ENCODE peak calls at places on chromosome 7, in eight cellular contexts. M is HCT116, I is uterus, B is body of pancreas, T is heart left ventricle, R is transverse colon, V is left ventricle myocardium inferior, G is esophagus squamous epithelium. W is an unnamed sample. For H3K4me1 and H3K27me3, the result is how much of the 10 kb centered on the place peaks cover.

GRCh38 chr7:85125160-85125559 is 61.7 kb downstream of the SEMA3D start:
- DNase-seq in M (no peak), I (no peak), B (no peak), T (no peak), R (no peak), V (no peak), G (no peak), W (no peak)

GRCh38 chr7:105187302-105188169 is 173.5 kb downstream of the KMT2E start:
- DNase-seq in M (no peak), I (no peak), B (no peak), T (no peak), R (no peak), V (no peak), G (no peak), W (no peak)

GRCh38 chr7:81180573-81180972 is 261.7 kb upstream of the SEMA3C start:
- DNase-seq in M (no peak), I (no peak), B (no peak), T (no peak), R (no peak), V (no peak), G (no peak), W (no peak)

GRCh38 chr7:52355059-52355458 is 680.4 kb upstream of the POM121L12 start:
- DNase-seq in M (no peak), I (no peak), B (no peak), T (no peak), R (no peak), V (no peak), G (no peak), W (no peak)

GRCh38 chr7:8190121-8190895 is 71.7 kb downstream of the ICA1 start:
- DNase-seq in M (peak), I (no peak), B (peak), T (no peak), R (peak), V (no peak), G (no peak), W (no peak)

GRCh38 chr7:18020138-18020715 is 7.4 kb downstream of the PRPS1L1 start:
- DNase-seq in M (no peak), I (no peak), B (no peak), T (peak), R (no peak), V (no peak), G (no peak), W (no peak)

GRCh38 chr7:133957860-133958259 is 169.3 kb upstream of the LRGUK start:
- DNase-seq in M (no peak), I (no peak), B (no peak), T (no peak), R (no peak), V (no peak), G (no peak), W (no peak)

GRCh38 chr7:41205600-41205999 is 497.3 kb downstream of the INHBA start:
- DNase-seq in M (no peak), I (no peak), B (no peak), T (no peak), R (no peak), V (no peak), G (no peak), W (no peak)

GRCh38 chr7:90597527-90597871 is 1.4 kb downstream of the CDK14 start:
- DNase-seq in M (no peak), I (no peak), B (no peak), T (no peak), R (no peak), V (no peak), G (no peak), W (no peak)

GRCh38 chr7:21543528-21544302 is 876 bp downstream of the DNAH11 start:
- DNase-seq in M (no peak), I (no peak), B (peak), T (no peak), R (no peak), V (no peak), G (no peak), W (no peak)

GRCh38 chr7:22723642-22724041 is 3.4 kb upstream of the IL6 start:
- DNase-seq in M (no peak), I (no peak), B (no peak), T (no peak), R (no peak), V (no peak), G (no peak), W (no peak)

GRCh38 chr7:28536259-28536658 is 123.9 kb downstream of the CREB5 start:
- DNase-seq in M (peak), I (peak), B (no peak), T (no peak), R (no peak), V (no peak), G (no peak), W (peak)

GRCh38 chr7:142352543-142352942 is 94.7 kb upstream of the PRSS58 start:
- DNase-seq in M (no peak), I (no peak), B (no peak), T (no peak), R (no peak), V (no peak), G (no peak), W (no peak)

GRCh38 chr7:5769571-5769970 is 11.9 kb downstream of the RNF216 start:
- DNase-seq in M (no peak), I (no peak), B (no peak), T (no peak), R (no peak), V (no peak), G (no peak), W (no peak)

GRCh38 chr7:11319491-11320274 is 346.0 kb downstream of the PHF14 start:
- DNase-seq in M (no peak), I (no peak), B (no peak), T (no peak), R (no peak), V (no peak), G (no peak), W (no peak)

GRCh38 chr7:132116369-132116768 is 459.9 kb downstream of the PLXNA4 start:
- DNase-seq in M (no peak), I (no peak), B (no peak), T (no peak), R (no peak), V (no peak), G (no peak), W (no peak)

GRCh38 chr7:25647872-25648271 is 419.6 kb upstream of the NPVF start:
- DNase-seq in M (no peak), I (no peak), B (no peak), T (no peak), R (no peak), V (no peak), G (no peak), W (no peak)

GRCh38 chr7:143390773-143391114 is 9.6 kb downstream of the ZYX start:
- DNase-seq in M (no peak), I (no peak), B (no peak), T (no peak), R (no peak), V (no peak), G (no peak), W (no peak)

GRCh38 chr7:30285067-30285530 is 702 bp downstream of the ZNRF2 start:
- DNase-seq in M (no peak), I (peak), B (peak), T (no peak), R (peak), V (peak), G (no peak), W (peak)

GRCh38 chr7:19665399-19666008 is 43.3 kb downstream of the POLR1F start:
- DNase-seq in M (peak), I (no peak), B (no peak), T (no peak), R (no peak), V (no peak), G (no peak), W (no peak)

GRCh38 chr7:129014501-129015101 is 40.3 kb downstream of the TNPO3 start:
- DNase-seq in M (no peak), I (no peak), B (no peak), T (no peak), R (no peak), V (no peak), G (no peak), W (no peak)

GRCh38 chr7:128041203-128041602 is 10.0 kb upstream of the LRRC4 start:
- DNase-seq in M (no peak), I (no peak), B (peak), T (no peak), R (no peak), V (no peak), G (no peak), W (no peak)

GRCh38 chr7:90701771-90702170 is 105.7 kb downstream of the CDK14 start:
- DNase-seq in M (no peak), I (no peak), B (no peak), T (no peak), R (no peak), V (peak), G (no peak), W (no peak)

GRCh38 chr7:13508586-13508985 is 480.9 kb downstream of the ETV1 start:
- DNase-seq in M (no peak), I (no peak), B (no peak), T (no peak), R (no peak), V (no peak), G (no peak), W (no peak)

DNA sequence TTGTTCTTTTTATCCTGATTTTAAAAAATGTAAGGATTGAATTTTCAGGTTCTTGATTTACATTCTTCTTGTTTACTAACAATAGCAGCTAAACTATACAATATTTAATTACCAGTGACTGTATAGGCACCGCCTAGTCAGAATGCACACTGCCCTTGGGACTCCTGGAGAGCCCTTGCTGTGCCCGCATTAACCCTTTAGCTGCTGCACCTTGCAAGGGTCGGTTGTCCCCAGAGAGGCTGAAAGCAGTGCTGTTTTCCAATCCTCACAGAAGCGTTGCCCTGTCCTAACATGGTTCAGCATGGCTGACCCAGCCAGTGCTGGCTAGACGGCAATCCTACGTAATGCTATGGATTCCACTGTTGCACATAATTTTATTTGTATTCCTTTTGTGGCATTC is 102.6 kb downstream of the HECW1 start:
- DNase-seq in M (no peak), I (no peak), B (no peak), T (no peak), R (no peak), V (no peak), G (no peak), W (no peak)
- TF ChIP-seq CTCF in M (no peak), I (no peak), B (no peak), T (no peak), R (no peak), V (no peak), G (no peak), W (no peak)

GRCh38 chr7:2711895-2712675 is 24.1 kb downstream of the AMZ1 start:
- DNase-seq in M (no peak), I (no peak), B (no peak), T (peak), R (no peak), V (no peak), G (no peak), W (no peak)
- H3K4me1 ChIP-seq in M (under half), I (under half), B (under half), T (under half), R (under half), V (half or more), G (under half), W (under half)

DNA sequence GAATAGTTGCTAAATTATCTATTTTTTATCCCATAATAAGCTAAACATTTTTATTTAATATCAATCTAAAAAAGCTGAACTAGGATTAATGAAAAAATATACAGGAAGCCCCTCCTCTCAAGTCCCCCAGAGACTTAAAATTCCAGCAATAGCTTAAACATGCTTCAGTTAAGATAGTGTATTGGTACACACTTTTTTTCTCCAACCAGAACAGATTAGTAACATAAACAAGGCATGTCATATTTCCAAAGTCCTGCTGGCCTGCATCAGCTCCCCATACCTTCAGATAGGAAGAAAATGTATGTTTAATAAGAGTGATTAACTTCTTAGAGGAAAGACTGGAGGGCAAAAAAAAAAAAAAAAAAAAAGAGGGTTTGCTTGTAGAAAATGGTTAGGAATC is 7.1 kb downstream of the TBX20 start:
- DNase-seq in M (no peak), I (no peak), B (no peak), T (no peak), R (no peak), V (no peak), G (no peak), W (no peak)
- H3K27me3 ChIP-seq in M (half or more), I (under half), B (under half), T (under half), R (half or more), V (under half), G (half or more), W (half or more)

GRCh38 chr7:78081888-78082287 is 283.3 kb downstream of the PHTF2 start:
- DNase-seq in M (no peak), I (no peak), B (no peak), T (no peak), R (no peak), V (no peak), G (no peak), W (no peak)
- TF ChIP-seq CTCF in M (peak), I (no peak), B (no peak), T (no peak), R (no peak), V (no peak), G (no peak), W (no peak)

GRCh38 chr7:1393421-1393820 is 65.8 kb downstream of the MICALL2 start:
- DNase-seq in M (no peak), I (no peak), B (no peak), T (peak), R (no peak), V (no peak), G (no peak), W (no peak)
- H3K4me1 ChIP-seq in M (under half), I (under half), B (under half), T (under half), R (under half), V (under half), G (under half), W (under half)

GRCh38 chr7:141242568-141242967 is 168.7 kb downstream of the TMEM178B start:
- DNase-seq in M (no peak), I (no peak), B (no peak), T (no peak), R (no peak), V (no peak), G (no peak), W (no peak)
- H3K27me3 ChIP-seq in M (half or more), I (under half), B (under half), T (under half), R (under half), V (under half), G (under half), W (under half)

GRCh38 chr7:138402749-138403148 is 57.3 kb upstream of the TRIM24 start:
- DNase-seq in M (no peak), I (no peak), B (no peak), T (no peak), R (no peak), V (no peak), G (no peak), W (no peak)
- TF ChIP-seq CTCF in M (no peak), I (no peak), B (no peak), T (no peak), R (no peak), V (no peak), G (no peak), W (no peak)

W was measured in psoas muscle.